ENCODE peak calls at places on chromosomes 4 and X, in seven cellular contexts. One of them, this sample, is unnamed.

GRCh38 chr4:170979736-170980135 is 833.5 kb upstream of the GALNTL6 start:
- DNase-seq in HS-27A: no peak
- DNase-seq in effector memory CD4-positive, alpha-beta T cell: no peak
- DNase-seq in SW 1271: no peak
- DNase-seq in stimulated activated CD4-positive, alpha-beta T cell treated with anti-CD3 and anti-CD28 coated beads, Interleukin-1b, Interleukin-23, amount 100 ng/mL, for 1 hour: no peak
- DNase-seq in AG08395: no peak
- DNase-seq in CD4-positive, alpha-beta T cell: no peak
- DNase-seq in this sample: no peak

GRCh38 chr4:185138161-185138560 is 4.9 kb upstream of the SLC25A4 start:
- DNase-seq in HS-27A: no peak
- DNase-seq in AG08395: no peak
- DNase-seq in stimulated activated CD4-positive, alpha-beta T cell treated with anti-CD3 and anti-CD28 coated beads, Interleukin-1b, Interleukin-23, amount 100 ng/mL, for 1 hour: no peak
- DNase-seq in effector memory CD4-positive, alpha-beta T cell: no peak
- DNase-seq in SW 1271: no peak
- DNase-seq in CD4-positive, alpha-beta T cell: no peak
- DNase-seq in this sample: no peak

GRCh38 chrX:1727531-1728027 is 112.7 kb downstream of the ASMT start:
- DNase-seq in HS-27A: no peak
- DNase-seq in effector memory CD4-positive, alpha-beta T cell: no peak
- DNase-seq in SW 1271: peak
- DNase-seq in stimulated activated CD4-positive, alpha-beta T cell treated with anti-CD3 and anti-CD28 coated beads, Interleukin-1b, Interleukin-23, amount 100 ng/mL, for 1 hour: no peak
- DNase-seq in AG08395: no peak
- DNase-seq in CD4-positive, alpha-beta T cell: no peak
- DNase-seq in this sample: no peak

GRCh38 chrX:72020788-72021187 is 110.1 kb downstream of the NHSL2 start:
- DNase-seq in stimulated activated CD4-positive, alpha-beta T cell treated with anti-CD3 and anti-CD28 coated beads, Interleukin-1b, Interleukin-23, amount 100 ng/mL, for 1 hour: no peak
- DNase-seq in HS-27A: no peak
- DNase-seq in effector memory CD4-positive, alpha-beta T cell: no peak
- DNase-seq in SW 1271: no peak
- DNase-seq in AG08395: no peak
- DNase-seq in CD4-positive, alpha-beta T cell: no peak
- DNase-seq in this sample: no peak

GRCh38 chr4:76341063-76341462 is 34.5 kb downstream of the STBD1 start:
- DNase-seq in HS-27A: no peak
- DNase-seq in CD4-positive, alpha-beta T cell: no peak
- DNase-seq in SW 1271: no peak
- DNase-seq in effector memory CD4-positive, alpha-beta T cell: no peak
- DNase-seq in stimulated activated CD4-positive, alpha-beta T cell treated with anti-CD3 and anti-CD28 coated beads, Interleukin-1b, Interleukin-23, amount 100 ng/mL, for 1 hour: no peak
- DNase-seq in AG08395: peak
- DNase-seq in this sample: peak

GRCh38 chr4:121439669-121440068 is 58.9 kb upstream of the QRFPR start:
- DNase-seq in effector memory CD4-positive, alpha-beta T cell: no peak
- DNase-seq in SW 1271: no peak
- DNase-seq in stimulated activated CD4-positive, alpha-beta T cell treated with anti-CD3 and anti-CD28 coated beads, Interleukin-1b, Interleukin-23, amount 100 ng/mL, for 1 hour: no peak
- DNase-seq in CD4-positive, alpha-beta T cell: no peak
- DNase-seq in HS-27A: no peak
- DNase-seq in AG08395: no peak
- DNase-seq in this sample: no peak

GRCh38 chr4:171812377-171813194 is 618 bp upstream of the GALNTL6 start:
- DNase-seq in CD4-positive, alpha-beta T cell: no peak
- DNase-seq in AG08395: peak
- DNase-seq in SW 1271: no peak
- DNase-seq in stimulated activated CD4-positive, alpha-beta T cell treated with anti-CD3 and anti-CD28 coated beads, Interleukin-1b, Interleukin-23, amount 100 ng/mL, for 1 hour: no peak
- DNase-seq in HS-27A: no peak
- DNase-seq in effector memory CD4-positive, alpha-beta T cell: no peak
- DNase-seq in this sample: no peak

GRCh38 chr4:20431422-20432014 is 179.8 kb downstream of the SLIT2 start:
- DNase-seq in effector memory CD4-positive, alpha-beta T cell: no peak
- DNase-seq in stimulated activated CD4-positive, alpha-beta T cell treated with anti-CD3 and anti-CD28 coated beads, Interleukin-1b, Interleukin-23, amount 100 ng/mL, for 1 hour: no peak
- DNase-seq in CD4-positive, alpha-beta T cell: no peak
- DNase-seq in SW 1271: no peak
- DNase-seq in HS-27A: no peak
- DNase-seq in AG08395: no peak
- DNase-seq in this sample: no peak

GRCh38 chr4:20288846-20289512 is 37.3 kb downstream of the SLIT2 start:
- DNase-seq in AG08395: peak
- DNase-seq in CD4-positive, alpha-beta T cell: no peak
- DNase-seq in SW 1271: no peak
- DNase-seq in stimulated activated CD4-positive, alpha-beta T cell treated with anti-CD3 and anti-CD28 coated beads, Interleukin-1b, Interleukin-23, amount 100 ng/mL, for 1 hour: no peak
- DNase-seq in effector memory CD4-positive, alpha-beta T cell: no peak
- DNase-seq in HS-27A: no peak
- DNase-seq in this sample: peak

GRCh38 chr4:123986268-123986798 is 589.7 kb downstream of the SPRY1 start:
- DNase-seq in effector memory CD4-positive, alpha-beta T cell: no peak
- DNase-seq in CD4-positive, alpha-beta T cell: no peak
- DNase-seq in stimulated activated CD4-positive, alpha-beta T cell treated with anti-CD3 and anti-CD28 coated beads, Interleukin-1b, Interleukin-23, amount 100 ng/mL, for 1 hour: no peak
- DNase-seq in SW 1271: peak
- DNase-seq in AG08395: peak
- DNase-seq in HS-27A: peak
- DNase-seq in this sample: peak

GRCh38 chrX:19552793-19553192 is 37.5 kb upstream of the MAP3K15 start:
- DNase-seq in stimulated activated CD4-positive, alpha-beta T cell treated with anti-CD3 and anti-CD28 coated beads, Interleukin-1b, Interleukin-23, amount 100 ng/mL, for 1 hour: no peak
- DNase-seq in HS-27A: no peak
- DNase-seq in SW 1271: no peak
- DNase-seq in AG08395: no peak
- DNase-seq in effector memory CD4-positive, alpha-beta T cell: no peak
- DNase-seq in CD4-positive, alpha-beta T cell: no peak
- DNase-seq in this sample: no peak

GRCh38 chr4:41369680-41370079 is 113.0 kb downstream of the UCHL1 start:
- DNase-seq in effector memory CD4-positive, alpha-beta T cell: no peak
- DNase-seq in CD4-positive, alpha-beta T cell: no peak
- DNase-seq in HS-27A: no peak
- DNase-seq in SW 1271: no peak
- DNase-seq in AG08395: no peak
- DNase-seq in stimulated activated CD4-positive, alpha-beta T cell treated with anti-CD3 and anti-CD28 coated beads, Interleukin-1b, Interleukin-23, amount 100 ng/mL, for 1 hour: no peak
- DNase-seq in this sample: no peak

This sample was measured in HS-5.